ENCODE peak calls at places on chromosomes 4 and X, in six cellular contexts. R, G, Y, X, S and F are unnamed samples.
A peak's percentile ranks its signal among the peaks of the same experiment; 100 is the strongest.

GRCh38 chr4:99838927-99839326 is 22.3 kb downstream of the DAPP1 start:
- DNase-seq in X (no peak), R (no peak), S (no peak), Y (no peak), G (no peak), F (no peak)

GRCh38 chr4:182929296-182929695 is 12.1 kb upstream of the DCTD start:
- DNase-seq in Y (no peak), R (no peak), S (no peak), G (no peak), X (no peak), F (no peak)

GRCh38 chr4:139142980-139143379 is 34.0 kb downstream of the ELF2 start:
- DNase-seq in G (no peak), Y (no peak), X (no peak), S (no peak), R (no peak), F (no peak)

GRCh38 chr4:124713213-124713592 is 671 bp upstream of the ANKRD50 start:
- DNase-seq in G (peak; percentile 79), X (peak; percentile 76), R (no peak), S (peak; percentile 63), Y (peak; percentile 66), F (peak; percentile 37)

GRCh38 chr4:4762909-4763814 is 96.3 kb upstream of the MSX1 start:
- DNase-seq in G (peak; percentile 98), R (peak; percentile 86), S (peak; percentile 63), Y (no peak), X (peak; percentile 84), F (no peak)

GRCh38 chrX:153411255-153411987 is at the start of gene ZFP92:
- DNase-seq in S (peak; percentile 48), R (no peak), G (no peak), X (peak; percentile 88), Y (peak; percentile 93), F (no peak)

GRCh38 chrX:101397779-101398178 is 7.0 kb downstream of the RPL36A start:
- DNase-seq in S (no peak), X (no peak), G (no peak), R (no peak), Y (no peak), F (no peak)

GRCh38 chr4:7876096-7876993 is 63.3 kb downstream of the AFAP1 start:
- DNase-seq in G (no peak), X (peak; percentile 54), R (no peak), Y (no peak), S (no peak), F (peak; percentile 3)

GRCh38 chrX:153993978-153994377 is 21.4 kb downstream of the TMEM187 start:
- DNase-seq in R (no peak), G (no peak), Y (no peak), S (no peak), X (no peak), F (no peak)

GRCh38 chr4:141860974-141861373 is 224.6 kb downstream of the IL15 start:
- DNase-seq in X (no peak), S (no peak), R (no peak), Y (no peak), G (peak; percentile 16), F (peak; percentile 68)

GRCh38 chr4:174763454-174764104 is 65.5 kb downstream of the GLRA3 start:
- DNase-seq in X (no peak), R (no peak), Y (no peak), S (no peak), G (no peak), F (no peak)

GRCh38 chr4:173807347-173807746 is 277.3 kb upstream of the HAND2 start:
- DNase-seq in G (no peak), X (no peak), R (no peak), S (no peak), Y (no peak), F (no peak)

GRCh38 chrX:19956923-19957322 is 33.9 kb downstream of the BCLAF3 start:
- DNase-seq in X (no peak), R (no peak), Y (no peak), G (no peak), S (no peak), F (no peak)

GRCh38 chr4:54402880-54403503 is 173.9 kb downstream of the PDGFRA start:
- DNase-seq in Y (no peak), R (no peak), S (no peak), X (no peak), G (no peak), F (no peak)

GRCh38 chr4:152935138-152935537 is 985 bp upstream of the FHDC1 start:
- DNase-seq in S (no peak), R (no peak), Y (peak; percentile 70), X (no peak), G (peak; percentile 16), F (peak; percentile 60)

GRCh38 chrX:101430457-101431078 is 22.5 kb downstream of the HNRNPH2 start:
- DNase-seq in G (no peak), R (no peak), Y (no peak), S (no peak), X (no peak), F (no peak)

GRCh38 chrX:105975382-105975781 is 63.1 kb downstream of the SERPINA7 start:
- DNase-seq in S (no peak), R (no peak), X (no peak), Y (no peak), G (peak; percentile 12), F (no peak)

GRCh38 chrX:109855501-109855900 is 122.4 kb upstream of the ACSL4 start:
- DNase-seq in S (no peak), G (no peak), Y (no peak), R (no peak), X (no peak), F (no peak)

GRCh38 chr4:110527156-110527555 is 51.2 kb downstream of the ENPEP start:
- DNase-seq in S (no peak), X (no peak), R (no peak), G (no peak), Y (no peak), F (no peak)

GRCh38 chr4:105060628-105061027 is 86.0 kb upstream of the TET2 start:
- DNase-seq in S (no peak), Y (no peak), X (no peak), R (peak; percentile 98), G (no peak), F (no peak)

GRCh38 chr4:76589872-76590846 is 155.1 kb downstream of the SHROOM3 start:
- DNase-seq in S (peak; percentile 63), X (peak; percentile 34), R (no peak), Y (no peak), G (peak; percentile 39), F (peak; percentile 23)

GRCh38 chr4:77073981-77074865 is 1.6 kb downstream of the CCNI start:
- DNase-seq in S (no peak), X (peak; percentile 25), R (no peak), Y (no peak), G (no peak), F (no peak)

GRCh38 chr4:180827193-180827592 is 1416.0 kb upstream of the TENM3 start:
- DNase-seq in X (no peak), R (no peak), G (no peak), S (no peak), Y (no peak), F (peak; percentile 16)

GRCh38 chrX:13763489-13763888 is 28.9 kb downstream of the OFD1 start:
- DNase-seq in R (no peak), G (no peak), X (no peak), Y (no peak), S (no peak), F (peak; percentile 6)

GRCh38 chr4:126593626-126594025 is 1039.1 kb upstream of the INTU start:
- DNase-seq in X (no peak), Y (no peak), G (no peak), R (no peak), S (no peak), F (no peak)
- TF ChIP-seq JUND in X (no peak), Y (no peak), G (no peak), R (no peak), S (no peak), F (no peak)

GRCh38 chr4:68076194-68076593 is 53.5 kb downstream of the TMPRSS11F start:
- DNase-seq in X (no peak), S (no peak), R (no peak), Y (no peak), G (no peak), F (no peak)

GRCh38 chr4:68077301-68077700 is 52.4 kb downstream of the TMPRSS11F start:
- DNase-seq in S (no peak), X (no peak), G (no peak), R (no peak), Y (no peak), F (no peak)

GRCh38 chr4:68077737-68078136 is 51.9 kb downstream of the TMPRSS11F start:
- DNase-seq in R (no peak), G (no peak), Y (no peak), X (no peak), S (no peak), F (no peak)

GRCh38 chr4:68070302-68070701 is 59.4 kb downstream of the TMPRSS11F start:
- DNase-seq in R (no peak), Y (no peak), G (no peak), S (no peak), X (no peak), F (no peak)

GRCh38 chr4:68074397-68074796 is 55.3 kb downstream of the TMPRSS11F start:
- DNase-seq in S (no peak), G (no peak), Y (no peak), X (no peak), R (no peak), F (no peak)
- TF ChIP-seq JUND in S (no peak), G (no peak), Y (no peak), X (no peak), R (no peak), F (no peak)

GRCh38 chr4:136484996-136485395 is 1047.3 kb downstream of the PCDH18 start:
- DNase-seq in S (no peak), Y (no peak), R (no peak), G (no peak), X (no peak), F (no peak)
- TF ChIP-seq JUND in S (no peak), Y (no peak), R (no peak), G (no peak), X (no peak), F (no peak)

GRCh38 chr4:156771171-156771837 is 200.3 kb downstream of the PDGFC start:
- DNase-seq in Y (no peak), X (peak; percentile 5), G (peak; percentile 51), S (no peak), R (no peak), F (no peak)

GRCh38 chr4:156775803-156776202 is 195.8 kb downstream of the PDGFC start:
- DNase-seq in X (no peak), G (no peak), S (no peak), Y (no peak), R (no peak), F (no peak)

GRCh38 chr4:156778093-156778492 is 193.5 kb downstream of the PDGFC start:
- DNase-seq in Y (no peak), G (no peak), R (no peak), X (no peak), S (no peak), F (no peak)

GRCh38 chr4:156774422-156774821 is 197.2 kb downstream of the PDGFC start:
- DNase-seq in Y (no peak), S (no peak), X (no peak), G (no peak), R (no peak), F (no peak)

DNA sequence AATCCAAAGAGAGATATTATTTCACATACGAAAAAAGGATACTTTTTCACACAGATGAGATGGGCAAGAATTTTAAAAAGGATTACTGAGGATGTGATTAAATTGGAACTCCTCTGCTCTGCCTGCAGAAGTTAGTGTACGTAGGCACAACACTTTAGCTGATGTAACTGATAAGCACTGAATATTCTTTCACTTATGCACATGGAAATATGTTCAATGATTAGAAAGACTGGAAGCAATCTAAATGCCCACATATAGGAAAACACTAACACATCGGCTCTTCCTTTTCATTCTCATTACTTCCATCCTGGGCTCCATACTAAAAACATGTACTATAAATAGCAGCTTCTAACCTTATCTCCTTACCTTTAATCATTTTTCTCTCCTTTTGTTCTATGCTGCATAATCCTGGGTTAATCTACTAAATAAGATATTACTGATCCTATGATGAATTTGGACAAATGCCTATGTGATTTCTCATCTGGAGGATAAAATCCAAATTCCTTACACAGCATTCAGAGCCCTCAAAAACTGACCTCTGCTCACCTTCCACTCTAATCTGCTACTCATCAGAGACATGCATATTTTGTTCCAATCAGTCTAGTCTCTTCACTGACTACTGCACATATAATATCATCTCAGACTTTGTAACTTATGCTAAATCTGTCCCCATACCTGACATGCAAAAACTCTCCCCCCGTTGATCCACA is 197.8 kb downstream of the PDGFC start:
- DNase-seq in R (no peak), S (no peak), G (no peak), X (no peak), Y (no peak), F (no peak)
- TF ChIP-seq JUND in R (no peak), S (no peak), G (no peak), X (peak; percentile 37), Y (no peak), F (no peak)